ENCODE peak calls at places on chromosomes 12 and 14, in four cellular contexts. P, B, N and W are unnamed samples.

GRCh38 chr14:81095539-81095938 is 125.2 kb downstream of the GTF2A1 start:
- DNase-seq in P (no peak), B (no peak), N (no peak), W (no peak)

GRCh38 chr14:67285876-67286452 is 44.7 kb downstream of the PALS1 start:
- DNase-seq in P (peak), B (peak), N (peak), W (peak)

GRCh38 chr14:102510616-102511520 is 1.3 kb upstream of the ANKRD9 start:
- DNase-seq in P (no peak), B (peak), N (peak), W (peak)

GRCh38 chr12:11838403-11838802 is 188.9 kb downstream of the ETV6 start:
- DNase-seq in P (no peak), B (no peak), N (no peak), W (no peak)

GRCh38 chr12:85569261-85569660 is 266.9 kb downstream of the RASSF9 start:
- DNase-seq in P (no peak), B (no peak), N (no peak), W (no peak)

GRCh38 chr12:80268924-80269749 is 169.8 kb downstream of the OTOGL start:
- DNase-seq in P (no peak), B (no peak), N (no peak), W (no peak)

GRCh38 chr12:13390381-13390856 is 193.9 kb downstream of the EMP1 start:
- DNase-seq in P (peak), B (no peak), N (no peak), W (no peak)

GRCh38 chr14:96455588-96455987 is 46.6 kb upstream of the PAPOLA start:
- DNase-seq in P (no peak), B (no peak), N (no peak), W (no peak)

GRCh38 chr12:109727746-109728726 is 14.4 kb downstream of the FAM222A start:
- DNase-seq in P (peak), B (no peak), N (no peak), W (peak)

GRCh38 chr14:105859717-105860614 is 333.6 kb downstream of the TMEM121 start:
- DNase-seq in P (no peak), B (no peak), N (no peak), W (no peak)

GRCh38 chr14:93115920-93116675 is at the start of gene ITPK1:
- DNase-seq in P (peak), B (peak), N (peak), W (peak)

GRCh38 chr12:123273166-123273565 is 1.5 kb upstream of the CDK2AP1 start:
- DNase-seq in P (no peak), B (no peak), N (no peak), W (no peak)

GRCh38 chr12:53229454-53229853 is 2.6 kb downstream of the RARG start:
- DNase-seq in P (no peak), B (no peak), N (no peak), W (no peak)

GRCh38 chr12:64900540-64900939 is 76.1 kb downstream of the TBC1D30 start:
- DNase-seq in P (no peak), B (no peak), N (no peak), W (no peak)

GRCh38 chr12:73274972-73275371 is 1002.8 kb downstream of the TRHDE start:
- DNase-seq in P (no peak), B (no peak), N (no peak), W (no peak)

GRCh38 chr12:127480775-127481314 is 786.1 kb upstream of the TMEM132C start:
- DNase-seq in P (no peak), B (peak), N (no peak), W (no peak)

GRCh38 chr14:23399591-23399990 is 8.5 kb downstream of the MYH6 start:
- DNase-seq in P (no peak), B (no peak), N (no peak), W (no peak)

GRCh38 chr14:89252887-89253532 is 164.0 kb downstream of the FOXN3 start:
- DNase-seq in P (peak), B (no peak), N (no peak), W (peak)

GRCh38 chr12:52442600-52443061 is 8.5 kb upstream of the KRT75 start:
- DNase-seq in P (no peak), B (no peak), N (no peak), W (peak)

GRCh38 chr14:80965041-80965440 is 9.6 kb downstream of the TSHR start:
- DNase-seq in P (no peak), B (no peak), N (no peak), W (no peak)

DNA sequence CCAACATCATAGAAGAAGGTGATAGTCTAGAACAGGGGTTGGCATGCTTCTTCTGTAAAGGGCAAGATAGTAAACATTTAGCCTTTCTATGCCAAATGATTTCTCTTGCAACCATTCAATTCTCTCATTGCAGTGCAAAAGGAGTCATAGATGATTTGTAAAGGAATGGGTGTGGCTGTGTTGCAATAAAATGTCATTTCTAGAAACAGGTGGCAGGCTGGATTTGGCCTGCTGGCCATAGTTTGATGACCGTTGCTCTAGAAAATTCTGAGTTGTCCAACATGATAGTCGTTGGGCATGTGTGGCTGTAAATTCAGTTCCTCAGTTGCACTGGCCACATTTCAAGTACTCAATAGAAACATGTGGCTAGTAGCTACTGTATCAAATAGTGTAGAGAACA is 21.7 kb downstream of the SMCO2 start:
- DNase-seq in P (no peak), B (no peak), N (no peak), W (no peak)
- TF ChIP-seq JUND in P (no peak), B (no peak), N (no peak), W (no peak)

GRCh38 chr14:58738189-58738836 is 100.6 kb downstream of the DACT1 start:
- DNase-seq in P (no peak), B (no peak), N (no peak), W (no peak)
- TF ChIP-seq JUND in P (peak), B (no peak), N (no peak), W (no peak)

GRCh38 chr14:68295316-68295816 is 475.8 kb downstream of the RAD51B start:
- DNase-seq in P (no peak), B (peak), N (peak), W (no peak)

GRCh38 chr14:68292467-68293334 is 473.1 kb downstream of the RAD51B start:
- DNase-seq in P (peak), B (no peak), N (no peak), W (no peak)

GRCh38 chr14:68293404-68293803 is 473.8 kb downstream of the RAD51B start:
- DNase-seq in P (no peak), B (no peak), N (no peak), W (no peak)

GRCh38 chr14:68286667-68287066 is 467.1 kb downstream of the RAD51B start:
- DNase-seq in P (no peak), B (no peak), N (no peak), W (no peak)

DNA sequence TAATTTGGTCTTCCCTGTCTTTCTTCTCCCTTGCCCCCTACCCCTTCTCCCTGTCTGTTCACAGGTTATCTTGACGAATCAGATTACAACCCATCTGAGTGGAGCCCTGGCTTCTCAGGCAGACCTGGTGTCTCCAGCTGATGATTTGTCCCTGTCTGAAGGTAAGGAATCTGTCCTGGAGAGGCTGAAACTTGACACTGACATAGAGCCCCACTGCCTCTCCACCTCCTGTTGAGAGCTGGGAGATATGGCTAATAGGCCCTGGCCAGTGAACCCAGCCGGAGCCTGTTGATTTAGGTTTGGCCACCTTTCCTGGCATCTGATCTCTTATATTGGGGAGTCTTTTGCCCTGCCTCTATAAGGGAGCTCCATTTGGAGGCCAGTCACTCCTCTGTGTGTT is 472.2 kb downstream of the RAD51B start:
- DNase-seq in P (no peak), B (peak), N (no peak), W (no peak)
- TF ChIP-seq JUND in P (no peak), B (no peak), N (no peak), W (no peak)

GRCh38 chr12:107760207-107760816 is 625 bp downstream of the PRDM4 start:
- DNase-seq in P (peak), B (peak), N (no peak), W (no peak)

GRCh38 chr12:107762874-107763273 is 1.9 kb upstream of the PRDM4 start:
- DNase-seq in P (no peak), B (no peak), N (no peak), W (no peak)

GRCh38 chr12:107760817-107761501 is at the start of gene PRDM4:
- DNase-seq in P (peak), B (peak), N (peak), W (peak)

GRCh38 chr12:107761502-107761904 is 566 bp upstream of the PRDM4 start:
- DNase-seq in P (peak), B (no peak), N (no peak), W (peak)

DNA sequence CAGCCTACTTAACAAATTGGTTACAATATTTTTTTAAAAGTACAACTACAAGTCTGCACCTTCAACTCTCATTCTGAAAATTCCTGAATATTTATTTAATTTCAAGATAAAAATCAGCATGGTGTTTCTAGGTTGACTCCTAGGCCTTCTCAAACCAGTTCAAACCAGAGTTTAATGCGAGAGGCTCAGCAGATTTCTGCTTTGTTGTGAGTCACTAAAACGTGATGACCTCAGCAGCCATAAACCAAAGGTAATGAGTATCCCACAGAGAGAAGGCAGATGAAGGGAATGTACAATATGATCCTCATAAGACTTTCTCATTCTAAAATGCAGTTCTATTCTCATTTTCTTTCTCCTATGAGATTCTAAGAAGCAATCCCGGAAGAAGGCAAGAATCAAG is 1.5 kb downstream of the PRDM4 start:
- DNase-seq in P (no peak), B (peak), N (peak), W (peak)
- TF ChIP-seq JUND in P (peak), B (no peak), N (peak), W (no peak)

GRCh38 chr12:3218846-3219632 is 141.9 kb downstream of the TSPAN9 start:
- DNase-seq in P (no peak), B (no peak), N (no peak), W (no peak)

GRCh38 chr12:3216726-3217682 is 139.8 kb downstream of the TSPAN9 start:
- DNase-seq in P (no peak), B (no peak), N (no peak), W (no peak)

GRCh38 chr12:3217683-3218079 is 140.5 kb downstream of the TSPAN9 start:
- DNase-seq in P (no peak), B (no peak), N (no peak), W (no peak)

GRCh38 chr12:3216097-3216496 is 138.9 kb downstream of the TSPAN9 start:
- DNase-seq in P (no peak), B (no peak), N (no peak), W (no peak)

DNA sequence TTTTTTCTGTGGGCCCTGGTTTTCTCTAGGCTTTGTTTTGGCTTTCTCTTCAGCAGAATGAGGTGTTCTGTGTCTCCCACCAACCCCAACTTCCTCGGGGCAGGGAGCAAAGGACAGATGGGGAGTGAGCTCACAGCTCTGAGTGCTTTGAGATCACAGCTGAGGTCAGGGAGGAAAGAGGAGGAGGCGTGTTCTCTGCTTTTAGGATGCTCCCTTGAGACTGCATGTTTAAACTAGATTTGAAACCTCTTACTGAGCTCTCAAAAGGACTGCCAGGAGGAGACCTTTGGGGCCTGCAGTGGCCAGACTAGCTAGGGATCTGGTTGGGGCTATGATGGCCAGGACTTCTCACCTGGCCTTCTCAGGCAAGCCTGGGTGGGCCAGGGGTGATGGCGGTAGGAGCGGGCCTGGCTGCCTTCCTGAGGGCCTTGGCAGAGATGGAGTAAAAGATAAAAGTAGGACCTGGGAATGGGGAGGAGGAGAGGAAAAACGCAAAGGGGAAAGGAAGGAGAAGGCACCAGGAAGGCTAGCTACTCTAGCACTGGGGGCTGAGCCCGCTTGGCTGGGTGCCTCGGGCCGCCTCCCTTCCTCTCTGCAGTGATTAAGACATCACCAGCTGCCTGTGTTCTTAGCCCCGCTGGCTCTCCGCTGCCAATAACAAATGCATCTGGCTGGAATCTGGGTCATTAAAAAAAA is 141.1 kb downstream of the TSPAN9 start:
- DNase-seq in P (peak), B (no peak), N (no peak), W (no peak)
- TF ChIP-seq JUND in P (no peak), B (no peak), N (no peak), W (no peak)

GRCh38 chr12:121578230-121579189 is 2.3 kb downstream of the KDM2B start:
- DNase-seq in P (peak), B (no peak), N (no peak), W (no peak)
- TF ChIP-seq JUND in P (no peak), B (no peak), N (no peak), W (no peak)

GRCh38 chr14:39897657-39898056 is 465.4 kb upstream of the FBXO33 start:
- DNase-seq in P (no peak), B (no peak), N (no peak), W (no peak)
- TF ChIP-seq JUND in P (no peak), B (no peak), N (no peak), W (no peak)